ENCODE peak calls at places on chromosomes 13 and 19, in ten cellular contexts. Y, C, R, L, S, B, M, W, P and G are unnamed samples.

GRCh38 chr19:40806385-40807146 is 7.6 kb downstream of the EGLN2 start:
- DNase-seq in Y (peak; percentile 97), C (peak; percentile 77), R (peak; percentile 85), L (peak; percentile 94), S (peak; percentile 84), B (peak; percentile 97), M (peak; percentile 81), W (peak; percentile 97), P (peak; percentile 93), G (peak; percentile 74)

GRCh38 chr19:4911314-4911713 is 2.0 kb downstream of the UHRF1 start:
- DNase-seq in Y (peak; percentile 23), C (no peak), R (no peak), L (peak; percentile 38), S (no peak), B (peak; percentile 35), M (no peak), W (no peak), P (peak; percentile 19), G (no peak)

GRCh38 chr13:76014618-76015315 is 378.6 kb downstream of the LMO7 start:
- DNase-seq in Y (peak; percentile 34), C (no peak), R (no peak), L (peak; percentile 36), S (no peak), B (no peak), M (no peak), W (peak; percentile 33), P (peak; percentile 6), G (no peak)

GRCh38 chr19:33067121-33067520 is 2.4 kb upstream of the RHPN2 start:
- DNase-seq in Y (no peak), C (no peak), R (no peak), L (no peak), S (no peak), B (no peak), M (no peak), W (no peak), P (no peak), G (no peak)

GRCh38 chr13:29674532-29674931 is 79.0 kb upstream of the SLC7A1 start:
- DNase-seq in Y (peak; percentile 8), C (no peak), R (no peak), L (peak; percentile 30), S (no peak), B (no peak), M (no peak), W (no peak), P (peak; percentile 65), G (no peak)

GRCh38 chr19:5572556-5573286 is 5.0 kb upstream of the TINCR start:
- DNase-seq in Y (no peak), C (no peak), R (no peak), L (no peak), S (no peak), B (no peak), M (no peak), W (no peak), P (no peak), G (no peak)

GRCh38 chr19:48659768-48660167 is 13.0 kb downstream of the NTN5 start:
- DNase-seq in Y (no peak), C (no peak), R (peak; percentile 60), L (no peak), S (no peak), B (no peak), M (no peak), W (peak; percentile 46), P (no peak), G (no peak)

GRCh38 chr13:87777395-87777794 is 106.2 kb downstream of the SLITRK5 start:
- DNase-seq in Y (peak; percentile 31), C (no peak), R (no peak), L (no peak), S (no peak), B (peak; percentile 25), M (no peak), W (no peak), P (no peak), G (no peak)

GRCh38 chr13:113160983-113161382 is 2.5 kb downstream of the PROZ start:
- DNase-seq in Y (no peak), C (no peak), R (no peak), L (no peak), S (no peak), B (no peak), M (no peak), W (no peak), P (no peak), G (no peak)

GRCh38 chr19:12784394-12784870 is 6.9 kb upstream of the JUNB start:
- DNase-seq in Y (no peak), C (no peak), R (peak; percentile 55), L (no peak), S (no peak), B (no peak), M (no peak), W (no peak), P (no peak), G (no peak)

GRCh38 chr13:41985788-41986508 is 25.0 kb upstream of the VWA8 start:
- DNase-seq in Y (peak; percentile 46), C (no peak), R (no peak), L (peak; percentile 67), S (no peak), B (no peak), M (no peak), W (peak; percentile 14), P (peak; percentile 18), G (no peak)

GRCh38 chr19:45800009-45800553 is 7.4 kb upstream of the DMWD start:
- DNase-seq in Y (peak; percentile 36), C (no peak), R (no peak), L (peak; percentile 50), S (no peak), B (no peak), M (no peak), W (peak; percentile 48), P (peak; percentile 40), G (no peak)

GRCh38 chr13:51583875-51584730 is at the start of gene WDFY2:
- DNase-seq in Y (peak; percentile 100), C (peak; percentile 99), R (peak; percentile 100), L (peak; percentile 100), S (peak; percentile 100), B (peak; percentile 100), M (peak; percentile 100), W (peak; percentile 100), P (peak; percentile 100), G (peak; percentile 97)
- TF ChIP-seq CTCF in Y (no peak), C (peak; percentile 7), R (no peak), L (no peak), S (peak; percentile 37), B (no peak), M (peak; percentile 12), W (no peak), P (peak; percentile 23), G (no peak)

DNA sequence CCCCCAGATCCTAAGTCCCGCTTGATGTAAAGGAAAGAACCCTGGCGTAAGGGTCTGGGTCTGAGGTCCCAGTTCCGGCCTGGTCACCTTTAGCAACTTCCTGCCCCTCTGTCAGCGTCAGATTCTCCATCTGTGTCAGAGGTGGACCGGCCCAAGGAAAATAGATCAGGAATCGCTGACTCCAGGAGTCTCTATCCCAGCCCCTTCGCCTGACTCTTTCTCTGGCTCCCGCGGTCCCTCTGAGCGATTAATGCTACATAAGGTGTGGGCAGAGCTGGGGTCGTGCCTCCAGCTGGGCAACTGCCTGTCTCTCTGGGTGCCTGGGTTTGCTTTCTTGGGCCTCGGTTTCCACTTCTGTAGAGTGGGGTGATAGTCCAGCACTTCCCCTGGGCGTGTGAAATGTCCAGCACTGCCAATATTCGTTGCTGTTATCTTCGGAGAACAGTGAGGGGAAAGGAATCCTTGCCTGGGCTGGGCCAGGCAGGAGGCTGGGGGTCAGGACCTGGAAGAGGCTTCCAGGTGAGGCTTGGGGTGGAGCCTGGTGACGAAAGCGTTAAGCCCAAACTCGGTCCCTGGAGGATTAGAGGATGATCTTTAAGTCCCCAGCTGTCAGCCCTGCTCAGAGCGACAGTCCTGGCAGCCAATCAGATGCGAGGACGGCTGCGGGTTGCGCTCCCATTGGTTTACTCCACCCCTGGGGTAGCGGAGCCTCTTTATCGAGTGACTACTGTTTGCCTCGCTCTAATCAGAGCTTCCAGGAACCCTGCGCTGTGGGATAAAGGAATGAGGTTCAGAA is 767 bp downstream of the ABCA7 start:
- DNase-seq in Y (peak; percentile 94), C (peak; percentile 92), R (peak; percentile 98), L (peak; percentile 93), S (peak; percentile 76), B (peak; percentile 96), M (peak; percentile 94), W (peak; percentile 95), P (peak; percentile 96), G (peak; percentile 99)
- TF ChIP-seq CTCF in Y (no peak), C (no peak), R (no peak), L (peak; percentile 1), S (no peak), B (no peak), M (no peak), W (no peak), P (no peak), G (no peak)

GRCh38 chr19:49939721-49940481 is 10.6 kb upstream of the NUP62 start:
- DNase-seq in Y (no peak), C (no peak), R (no peak), L (no peak), S (no peak), B (no peak), M (no peak), W (no peak), P (no peak), G (no peak)
- TF ChIP-seq CTCF in Y (no peak), C (no peak), R (peak; percentile 14), L (no peak), S (no peak), B (peak; percentile 10), M (no peak), W (no peak), P (no peak), G (no peak)

GRCh38 chr13:44440046-44440608 is 66.5 kb downstream of the SERP2 start:
- DNase-seq in Y (peak; percentile 52), C (no peak), R (no peak), L (no peak), S (no peak), B (no peak), M (no peak), W (no peak), P (no peak), G (no peak)

GRCh38 chr13:44437356-44438233 is 64.0 kb downstream of the SERP2 start:
- DNase-seq in Y (peak; percentile 78), C (no peak), R (peak; percentile 44), L (peak; percentile 71), S (no peak), B (peak; percentile 47), M (no peak), W (peak; percentile 73), P (peak; percentile 44), G (peak; percentile 48)

GRCh38 chr13:44436589-44437337 is 63.1 kb downstream of the SERP2 start:
- DNase-seq in Y (peak; percentile 96), C (peak; percentile 95), R (peak; percentile 69), L (peak; percentile 92), S (peak; percentile 95), B (peak; percentile 97), M (peak; percentile 72), W (peak; percentile 91), P (peak; percentile 85), G (peak; percentile 38)

GRCh38 chr13:44439615-44440014 is 66.0 kb downstream of the SERP2 start:
- DNase-seq in Y (no peak), C (no peak), R (no peak), L (no peak), S (no peak), B (no peak), M (no peak), W (no peak), P (no peak), G (no peak)

DNA sequence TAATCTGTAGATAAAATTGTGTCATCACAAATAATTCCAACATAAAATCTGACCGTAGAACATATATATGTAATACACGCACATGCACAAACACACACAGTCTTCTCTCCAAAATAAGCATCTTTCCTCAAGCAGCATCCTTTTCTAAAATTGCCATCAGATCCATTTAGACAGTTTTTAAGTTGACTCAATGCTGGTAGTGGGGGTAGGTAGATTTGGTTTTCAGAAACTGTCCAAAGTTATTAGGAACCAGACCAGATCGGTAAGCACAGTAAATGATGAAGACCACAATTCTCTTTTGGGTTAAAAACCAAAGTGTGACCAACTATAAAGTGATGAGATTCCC is 64.6 kb downstream of the SERP2 start:
- DNase-seq in Y (no peak), C (no peak), R (no peak), L (no peak), S (no peak), B (no peak), M (no peak), W (no peak), P (no peak), G (no peak)
- TF ChIP-seq CTCF in Y (no peak), C (no peak), R (no peak), L (no peak), S (no peak), B (no peak), M (no peak), W (peak; percentile 24), P (no peak), G (no peak)